ENCODE peak calls at places on chromosome 21, in six cellular contexts. One of them, this sample, is unnamed.

GRCh38 chr21:38954450-38955059 is 148.8 kb downstream of the ETS2 start:
- DNase-seq in NCI-H1436: peak
- DNase-seq in astrocyte of the spinal cord: no peak
- DNase-seq in RWPE1: no peak
- DNase-seq in right cardiac atrium: no peak
- DNase-seq in DMS79: no peak
- DNase-seq in this sample: peak

GRCh38 chr21:45972716-45973474 is 8.7 kb upstream of the COL6A1 start:
- DNase-seq in NCI-H1436: no peak
- DNase-seq in astrocyte of the spinal cord: peak
- DNase-seq in RWPE1: no peak
- DNase-seq in right cardiac atrium: peak
- DNase-seq in DMS79: no peak
- DNase-seq in this sample: no peak

GRCh38 chr21:45320261-45320990 is 32.7 kb upstream of the POFUT2 start:
- DNase-seq in NCI-H1436: peak
- DNase-seq in astrocyte of the spinal cord: no peak
- DNase-seq in RWPE1: no peak
- DNase-seq in right cardiac atrium: peak
- DNase-seq in DMS79: peak
- DNase-seq in this sample: no peak

GRCh38 chr21:20004353-20004752 is 993.9 kb upstream of the NCAM2 start:
- DNase-seq in NCI-H1436: no peak
- DNase-seq in astrocyte of the spinal cord: no peak
- DNase-seq in RWPE1: no peak
- DNase-seq in right cardiac atrium: no peak
- DNase-seq in DMS79: no peak
- DNase-seq in this sample: no peak

GRCh38 chr21:43854773-43855633 is 10.0 kb upstream of the AGPAT3 start:
- DNase-seq in NCI-H1436: no peak
- DNase-seq in astrocyte of the spinal cord: no peak
- DNase-seq in RWPE1: no peak
- DNase-seq in right cardiac atrium: no peak
- DNase-seq in DMS79: no peak
- DNase-seq in this sample: no peak

GRCh38 chr21:34830386-34831140 is 161.8 kb downstream of the CLIC6 start:
- DNase-seq in NCI-H1436: no peak
- DNase-seq in astrocyte of the spinal cord: no peak
- DNase-seq in RWPE1: no peak
- DNase-seq in right cardiac atrium: no peak
- DNase-seq in DMS79: no peak
- DNase-seq in this sample: no peak

GRCh38 chr21:16708431-16708830 is 804.4 kb upstream of the CXADR start:
- DNase-seq in NCI-H1436: no peak
- DNase-seq in astrocyte of the spinal cord: peak
- DNase-seq in RWPE1: no peak
- DNase-seq in right cardiac atrium: no peak
- DNase-seq in DMS79: no peak
- DNase-seq in this sample: no peak

GRCh38 chr21:33850401-33850800 is 65.2 kb downstream of the ATP5PO start:
- DNase-seq in NCI-H1436: no peak
- DNase-seq in astrocyte of the spinal cord: no peak
- DNase-seq in RWPE1: no peak
- DNase-seq in right cardiac atrium: no peak
- DNase-seq in DMS79: no peak
- DNase-seq in this sample: no peak

GRCh38 chr21:46118871-46119564 is 21.1 kb downstream of the COL6A2 start:
- DNase-seq in NCI-H1436: no peak
- DNase-seq in astrocyte of the spinal cord: no peak
- DNase-seq in RWPE1: no peak
- DNase-seq in right cardiac atrium: peak
- DNase-seq in DMS79: no peak
- DNase-seq in this sample: no peak

GRCh38 chr21:29182674-29183073 is 52.2 kb downstream of the MAP3K7CL start:
- DNase-seq in NCI-H1436: no peak
- DNase-seq in astrocyte of the spinal cord: no peak
- DNase-seq in RWPE1: no peak
- DNase-seq in right cardiac atrium: no peak
- DNase-seq in DMS79: no peak
- DNase-seq in this sample: no peak

GRCh38 chr21:44650265-44650972 is 4.0 kb downstream of the KRTAP12-4 start:
- DNase-seq in NCI-H1436: no peak
- DNase-seq in astrocyte of the spinal cord: no peak
- DNase-seq in RWPE1: no peak
- DNase-seq in right cardiac atrium: no peak
- DNase-seq in DMS79: no peak
- DNase-seq in this sample: no peak

GRCh38 chr21:43020177-43020576 is 45.8 kb downstream of the PKNOX1 start:
- DNase-seq in NCI-H1436: no peak
- DNase-seq in astrocyte of the spinal cord: no peak
- DNase-seq in RWPE1: no peak
- DNase-seq in right cardiac atrium: no peak
- DNase-seq in DMS79: no peak
- DNase-seq in this sample: no peak

GRCh38 chr21:28767523-28767922 is 225.2 kb downstream of the LTN1 start:
- DNase-seq in NCI-H1436: no peak
- DNase-seq in astrocyte of the spinal cord: no peak
- DNase-seq in RWPE1: no peak
- DNase-seq in right cardiac atrium: no peak
- DNase-seq in DMS79: no peak
- DNase-seq in this sample: no peak

GRCh38 chr21:46391773-46392172 is 66.9 kb upstream of the DIP2A start:
- DNase-seq in NCI-H1436: no peak
- DNase-seq in astrocyte of the spinal cord: no peak
- DNase-seq in RWPE1: no peak
- DNase-seq in right cardiac atrium: no peak
- DNase-seq in DMS79: no peak
- DNase-seq in this sample: no peak

GRCh38 chr21:30605968-30606367 is 5.1 kb downstream of the KRTAP22-1 start:
- DNase-seq in NCI-H1436: no peak
- DNase-seq in astrocyte of the spinal cord: no peak
- DNase-seq in RWPE1: no peak
- DNase-seq in right cardiac atrium: no peak
- DNase-seq in DMS79: no peak
- DNase-seq in this sample: no peak

This sample was measured in NCI-H1417 treated with DMSO at 0.1 percent for 48 hours.